ENCODE peak calls at places on chromosomes 12 and 14, in ten cellular contexts. S is A549; Q is dorsolateral prefrontal cortex; N is heart left ventricle; P is uterus; L is gastrocnemius medialis; D is AG04449; H is IMR-90; J is testis; C is CD4-positive, alpha-beta T cell. A is an unnamed sample.

GRCh38 chr14:20247651-20248246 is 8.7 kb downstream of the OR11H4 start:
- DNase-seq in H (no peak), L (no peak), C (no peak), J (no peak), D (no peak), N (no peak), S (peak), P (no peak), Q (no peak), A (no peak)

GRCh38 chr12:69475237-69475984 is 5.2 kb downstream of the FRS2 start:
- DNase-seq in Q (no peak), L (no peak), H (peak), N (no peak), J (no peak), S (peak), P (no peak), D (no peak), C (no peak), A (no peak)

GRCh38 chr12:109469516-109469915 is 7.6 kb downstream of the KCTD10 start:
- DNase-seq in H (peak), J (no peak), N (no peak), D (no peak), S (no peak), Q (no peak), C (no peak), L (no peak), P (no peak), A (no peak)

GRCh38 chr14:35044939-35045797 is 904 bp upstream of the FAM177A1 start:
- DNase-seq in C (no peak), H (peak), L (no peak), D (no peak), S (no peak), J (no peak), P (no peak), N (no peak), Q (no peak), A (no peak)

GRCh38 chr14:68251766-68252100 is 432.2 kb downstream of the RAD51B start:
- DNase-seq in N (no peak), L (no peak), J (no peak), Q (no peak), S (no peak), D (no peak), H (no peak), C (no peak), P (no peak), A (no peak)

GRCh38 chr12:48936379-48936979 is 11.2 kb upstream of the FKBP11 start:
- DNase-seq in S (peak), C (peak), H (peak), P (peak), J (peak), Q (peak), L (no peak), N (peak), D (no peak), A (peak)

GRCh38 chr12:12645485-12645884 is 33.8 kb downstream of the CREBL2 start:
- DNase-seq in L (no peak), J (no peak), D (no peak), C (no peak), S (peak), Q (no peak), N (no peak), H (peak), P (no peak), A (no peak)

GRCh38 chr14:76826122-76826521 is at the start of gene LRRC74A:
- DNase-seq in J (no peak), D (no peak), S (no peak), L (no peak), P (no peak), N (no peak), H (no peak), C (no peak), Q (no peak), A (no peak)

GRCh38 chr12:118126119-118126757 is 9.7 kb upstream of the PEBP1 start:
- DNase-seq in J (peak), L (no peak), H (no peak), N (peak), P (no peak), S (no peak), D (no peak), Q (no peak), C (no peak), A (no peak)

GRCh38 chr14:63174760-63175191 is 29.5 kb upstream of the RHOJ start:
- DNase-seq in Q (no peak), J (peak), D (no peak), L (no peak), H (peak), N (peak), S (peak), P (no peak), C (no peak), A (no peak)

GRCh38 chr14:79924583-79924982 is 286.7 kb downstream of the DIO2 start:
- DNase-seq in N (no peak), Q (no peak), D (no peak), S (no peak), C (no peak), J (no peak), P (no peak), H (no peak), L (no peak), A (no peak)

GRCh38 chr14:101046071-101046470 is 142.5 kb upstream of the RTL1 start:
- DNase-seq in J (no peak), Q (no peak), C (no peak), H (no peak), N (no peak), S (no peak), L (no peak), D (no peak), P (no peak), A (no peak)

GRCh38 chr14:105317546-105317945 is 3.0 kb downstream of the PACS2 start:
- DNase-seq in S (no peak), P (no peak), Q (no peak), J (no peak), D (no peak), N (no peak), C (no peak), L (no peak), H (peak), A (peak)

GRCh38 chr12:6934110-6934509 is 6.4 kb downstream of the ATN1 start:
- DNase-seq in D (no peak), Q (no peak), L (no peak), P (no peak), C (no peak), N (peak), H (peak), J (no peak), S (no peak), A (no peak)

GRCh38 chr14:62662811-62663477 is 382.3 kb downstream of the KCNH5 start:
- DNase-seq in C (no peak), P (no peak), J (no peak), Q (no peak), H (peak), D (no peak), N (no peak), S (no peak), L (no peak), A (no peak)

GRCh38 chr14:55581011-55581806 is 1.2 kb downstream of the KTN1 start:
- DNase-seq in D (no peak), C (peak), H (no peak), Q (peak), N (peak), P (peak), J (peak), S (peak), L (no peak), A (no peak)

GRCh38 chr12:54389139-54389508 is 4.6 kb upstream of the ZNF385A start:
- DNase-seq in L (no peak), H (no peak), J (no peak), S (no peak), Q (no peak), C (no peak), D (no peak), N (no peak), P (no peak), A (no peak)

GRCh38 chr14:54306806-54307205 is 90.0 kb upstream of the CDKN3 start:
- DNase-seq in J (no peak), C (no peak), H (no peak), D (no peak), N (no peak), P (no peak), Q (no peak), S (no peak), L (no peak), A (no peak)

GRCh38 chr12:97275261-97276197 is 187.1 kb upstream of the RMST start:
- DNase-seq in N (no peak), P (no peak), J (peak), L (no peak), Q (peak), C (no peak), S (no peak), D (no peak), H (no peak), A (peak)

GRCh38 chr12:4118017-4118510 is 155.5 kb upstream of the CCND2 start:
- DNase-seq in L (no peak), H (peak), Q (no peak), N (peak), C (no peak), D (no peak), J (peak), S (no peak), P (peak), A (peak)

GRCh38 chr14:38536376-38537038 is 280.6 kb upstream of the CLEC14A start:
- DNase-seq in L (no peak), N (no peak), S (no peak), C (no peak), Q (no peak), D (no peak), P (no peak), H (peak), J (no peak), A (no peak)

GRCh38 chr12:4648099-4648498 is 752 bp downstream of the AKAP3 start:
- DNase-seq in J (no peak), C (no peak), P (no peak), L (no peak), D (no peak), N (no peak), H (no peak), Q (no peak), S (no peak), A (no peak)

GRCh38 chr14:52700701-52701172 is 5.4 kb upstream of the ERO1A start:
- DNase-seq in S (peak), P (no peak), L (no peak), J (no peak), N (no peak), C (no peak), H (peak), Q (no peak), D (no peak), A (no peak)

GRCh38 chr12:58537278-58537677 is 383.0 kb downstream of the LRIG3 start:
- DNase-seq in P (no peak), J (no peak), D (no peak), N (no peak), C (no peak), H (peak), S (no peak), Q (no peak), L (no peak), A (no peak)

GRCh38 chr14:91116913-91117588 is 3.2 kb downstream of the DGLUCY start:
- DNase-seq in J (no peak), C (no peak), N (no peak), D (no peak), L (no peak), Q (no peak), H (no peak), P (no peak), S (no peak), A (no peak)

GRCh38 chr14:22159968-22160367 is 429.1 kb downstream of the DAD1 start:
- DNase-seq in J (no peak), D (no peak), C (no peak), S (no peak), P (no peak), L (no peak), Q (no peak), N (no peak), H (no peak), A (no peak)

GRCh38 chr12:233615-233968 is 19.6 kb upstream of the SLC6A12 start:
- DNase-seq in S (no peak), H (no peak), C (no peak), P (no peak), N (no peak), D (no peak), Q (no peak), L (no peak), J (no peak), A (no peak)

GRCh38 chr12:132186857-132187620 is 42.8 kb downstream of the NOC4L start:
- DNase-seq in L (no peak), P (no peak), J (no peak), S (no peak), N (no peak), Q (no peak), D (no peak), H (no peak), C (no peak), A (no peak)

DNA sequence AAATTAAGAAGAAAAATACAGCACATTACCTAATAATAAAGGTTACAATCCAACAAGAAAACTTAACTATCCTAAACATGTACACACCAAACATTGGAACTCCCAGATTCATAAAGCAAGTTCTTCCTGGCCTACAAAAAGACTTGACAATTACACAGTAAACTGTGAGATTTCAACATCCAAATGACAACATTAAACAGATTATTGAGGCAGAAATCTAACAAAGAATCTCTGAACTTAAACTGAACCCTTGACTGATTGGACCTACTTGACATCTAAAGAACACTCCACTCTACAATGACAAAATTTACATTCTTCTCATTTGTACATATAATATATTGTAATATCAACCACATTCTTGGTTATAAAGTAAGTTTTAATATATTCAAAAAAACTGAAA is 1341.3 kb downstream of the LRFN5 start:
- DNase-seq in C (no peak), P (no peak), N (no peak), H (no peak), S (no peak), J (no peak), L (no peak), D (no peak), Q (no peak), A (no peak)
- TF ChIP-seq CTCF in C (no peak), P (no peak), N (no peak), H (no peak), S (no peak), J (no peak), L (no peak), D (no peak), Q (no peak), A (no peak)

GRCh38 chr12:75905975-75906374 is 125.6 kb downstream of the PHLDA1 start:
- DNase-seq in D (no peak), H (no peak), S (no peak), N (no peak), Q (no peak), J (no peak), L (no peak), C (no peak), P (no peak), A (no peak)
- TF ChIP-seq CTCF in D (no peak), H (no peak), S (no peak), N (no peak), Q (no peak), J (no peak), L (no peak), C (no peak), P (no peak), A (no peak)

GRCh38 chr12:102438047-102438822 is 42.1 kb downstream of the IGF1 start:
- DNase-seq in S (no peak), D (no peak), H (peak), L (no peak), Q (no peak), J (no peak), N (no peak), P (no peak), C (no peak), A (no peak)

GRCh38 chr12:102440109-102440405 is 40.3 kb downstream of the IGF1 start:
- DNase-seq in P (no peak), S (no peak), D (no peak), N (peak), H (no peak), J (no peak), Q (no peak), L (no peak), C (no peak), A (no peak)

GRCh38 chr12:102438823-102439205 is 41.5 kb downstream of the IGF1 start:
- DNase-seq in L (no peak), H (no peak), J (no peak), D (no peak), P (no peak), N (no peak), S (no peak), Q (no peak), C (no peak), A (no peak)

GRCh38 chr12:102441077-102441596 is 39.2 kb downstream of the IGF1 start:
- DNase-seq in N (no peak), C (no peak), P (no peak), D (no peak), L (no peak), Q (no peak), S (no peak), J (no peak), H (peak), A (no peak)

GRCh38 chr12:102439391-102440108 is 40.8 kb downstream of the IGF1 start:
- DNase-seq in S (no peak), C (no peak), Q (no peak), L (no peak), P (no peak), H (peak), J (no peak), D (no peak), N (no peak), A (no peak)
- TF ChIP-seq CTCF in S (no peak), C (no peak), Q (no peak), L (no peak), P (no peak), H (no peak), J (no peak), D (no peak), N (no peak), A (no peak)

DNA sequence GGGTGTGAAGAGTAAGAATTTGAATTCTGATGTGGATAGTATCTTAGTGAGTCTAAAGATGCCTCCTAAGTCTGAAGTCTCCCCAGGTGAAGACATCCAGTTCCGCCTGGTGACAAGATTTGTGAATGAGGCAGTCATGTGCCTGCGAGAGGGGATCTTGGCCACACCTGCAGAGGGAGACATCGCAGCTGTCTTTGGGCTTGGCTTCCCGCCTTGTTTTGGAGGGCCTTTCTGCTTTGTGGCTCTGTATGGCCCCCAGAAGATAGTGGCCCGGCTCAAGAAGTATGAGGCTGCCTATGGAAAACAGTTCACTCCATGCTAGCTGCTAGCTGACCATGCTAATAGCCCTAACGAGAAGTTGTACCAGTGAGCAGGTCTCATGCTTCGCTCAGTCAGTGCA is 24.6 kb upstream of the AICDA start:
- DNase-seq in C (no peak), L (no peak), D (no peak), J (no peak), H (no peak), Q (no peak), S (no peak), P (no peak), N (no peak), A (no peak)
- TF ChIP-seq CTCF in C (no peak), L (no peak), D (no peak), J (no peak), H (no peak), Q (no peak), S (no peak), P (no peak), N (no peak), A (no peak)

A was measured in tibial artery.